ENCODE peak calls at places on chromosomes 12 and 14, in seven cellular contexts. One of them, this sample, is unnamed.

GRCh38 chr14:89702151-89702936 is 252.2 kb downstream of the EFCAB11 start:
- DNase-seq in CD8-positive, alpha-beta memory T cell: no peak
- DNase-seq in H7: no peak
- DNase-seq in bronchial epithelial cell: peak; percentile 7
- DNase-seq in PC-3: no peak
- DNase-seq in NT2/D1: no peak
- DNase-seq in endodermal cell: no peak
- DNase-seq in this sample: no peak

GRCh38 chr12:50509009-50509663 is 4.4 kb downstream of the DIP2B start:
- DNase-seq in CD8-positive, alpha-beta memory T cell: no peak
- DNase-seq in H7: no peak
- DNase-seq in bronchial epithelial cell: peak; percentile 20
- DNase-seq in PC-3: peak; percentile 62
- DNase-seq in NT2/D1: no peak
- DNase-seq in endodermal cell: no peak
- DNase-seq in this sample: no peak

GRCh38 chr12:108312885-108313203 is 26.3 kb downstream of the CMKLR1 start:
- DNase-seq in CD8-positive, alpha-beta memory T cell: peak; percentile 12
- DNase-seq in H7: no peak
- DNase-seq in bronchial epithelial cell: no peak
- DNase-seq in PC-3: no peak
- DNase-seq in NT2/D1: no peak
- DNase-seq in endodermal cell: no peak
- DNase-seq in this sample: no peak

GRCh38 chr12:22100952-22101748 is 55.1 kb downstream of the CMAS start:
- DNase-seq in CD8-positive, alpha-beta memory T cell: peak; percentile 61
- DNase-seq in H7: peak; percentile 38
- DNase-seq in bronchial epithelial cell: peak; percentile 72
- DNase-seq in PC-3: peak; percentile 46
- DNase-seq in NT2/D1: peak; percentile 90
- DNase-seq in endodermal cell: peak; percentile 89
- DNase-seq in this sample: peak; percentile 9

GRCh38 chr14:75254381-75254821 is 24.2 kb upstream of the FOS start:
- DNase-seq in CD8-positive, alpha-beta memory T cell: no peak
- DNase-seq in H7: no peak
- DNase-seq in bronchial epithelial cell: peak; percentile 98
- DNase-seq in PC-3: peak; percentile 21
- DNase-seq in NT2/D1: no peak
- DNase-seq in endodermal cell: no peak
- DNase-seq in this sample: no peak

GRCh38 chr12:2613674-2614073 is 181.1 kb upstream of the FKBP4 start:
- DNase-seq in CD8-positive, alpha-beta memory T cell: no peak
- DNase-seq in H7: no peak
- DNase-seq in bronchial epithelial cell: peak; percentile 73
- DNase-seq in PC-3: peak; percentile 72
- DNase-seq in NT2/D1: no peak
- DNase-seq in endodermal cell: no peak
- DNase-seq in this sample: peak; percentile 83

GRCh38 chr14:81710232-81710845 is 176.7 kb upstream of the SEL1L start:
- DNase-seq in CD8-positive, alpha-beta memory T cell: no peak
- DNase-seq in H7: no peak
- DNase-seq in bronchial epithelial cell: peak; percentile 55
- DNase-seq in PC-3: peak; percentile 55
- DNase-seq in NT2/D1: peak; percentile 16
- DNase-seq in endodermal cell: peak; percentile 65
- DNase-seq in this sample: peak; percentile 1

GRCh38 chr12:50533971-50534370 is 29.2 kb downstream of the DIP2B start:
- DNase-seq in CD8-positive, alpha-beta memory T cell: no peak
- DNase-seq in H7: no peak
- DNase-seq in bronchial epithelial cell: no peak
- DNase-seq in PC-3: peak; percentile 38
- DNase-seq in NT2/D1: no peak
- DNase-seq in endodermal cell: no peak
- DNase-seq in this sample: no peak

GRCh38 chr12:95642583-95642982 is 91.3 kb upstream of the USP44 start:
- DNase-seq in CD8-positive, alpha-beta memory T cell: no peak
- DNase-seq in H7: no peak
- DNase-seq in bronchial epithelial cell: no peak
- DNase-seq in PC-3: peak; percentile 16
- DNase-seq in NT2/D1: no peak
- DNase-seq in endodermal cell: no peak
- DNase-seq in this sample: no peak

GRCh38 chr14:63297387-63297786 is 21.3 kb downstream of the GPHB5 start:
- DNase-seq in CD8-positive, alpha-beta memory T cell: no peak
- DNase-seq in H7: no peak
- DNase-seq in bronchial epithelial cell: peak; percentile 18
- DNase-seq in PC-3: no peak
- DNase-seq in NT2/D1: no peak
- DNase-seq in endodermal cell: no peak
- DNase-seq in this sample: no peak

GRCh38 chr12:56034586-56035332 is 7.0 kb upstream of the RPS26 start:
- DNase-seq in CD8-positive, alpha-beta memory T cell: no peak
- DNase-seq in H7: no peak
- DNase-seq in bronchial epithelial cell: no peak
- DNase-seq in PC-3: no peak
- DNase-seq in NT2/D1: no peak
- DNase-seq in endodermal cell: no peak
- DNase-seq in this sample: no peak
- H3K36me3 ChIP-seq in CD8-positive, alpha-beta memory T cell: peaks cover 9% of the 10 kb centered on the region
- H3K36me3 ChIP-seq in H7: peaks cover 20% of the 10 kb centered on the region
- H3K36me3 ChIP-seq in bronchial epithelial cell: no peaks in the 10 kb centered on the region
- H3K36me3 ChIP-seq in PC-3: no peaks in the 10 kb centered on the region
- H3K36me3 ChIP-seq in NT2/D1: peaks cover 41% of the 10 kb centered on the region
- H3K36me3 ChIP-seq in endodermal cell: peaks cover 24% of the 10 kb centered on the region
- H3K36me3 ChIP-seq in this sample: no peaks in the 10 kb centered on the region

GRCh38 chr14:21252149-21252548 is 17.1 kb downstream of the HNRNPC start:
- DNase-seq in CD8-positive, alpha-beta memory T cell: no peak
- DNase-seq in H7: no peak
- DNase-seq in bronchial epithelial cell: no peak
- DNase-seq in PC-3: no peak
- DNase-seq in NT2/D1: no peak
- DNase-seq in endodermal cell: no peak
- DNase-seq in this sample: no peak
- H3K36me3 ChIP-seq in CD8-positive, alpha-beta memory T cell: peaks cover 36% of the 10 kb centered on the region
- H3K36me3 ChIP-seq in H7: peaks cover 21% of the 10 kb centered on the region
- H3K36me3 ChIP-seq in bronchial epithelial cell: peaks cover 19% of the 10 kb centered on the region
- H3K36me3 ChIP-seq in PC-3: peaks cover 82% of the 10 kb centered on the region
- H3K36me3 ChIP-seq in NT2/D1: peaks cover 87% of the 10 kb centered on the region
- H3K36me3 ChIP-seq in endodermal cell: peaks cover 96% of the 10 kb centered on the region
- H3K36me3 ChIP-seq in this sample: no peaks in the 10 kb centered on the region

GRCh38 chr12:674272-674781 is 11.1 kb upstream of the NINJ2 start:
- DNase-seq in CD8-positive, alpha-beta memory T cell: peak; percentile 85
- DNase-seq in H7: no peak
- DNase-seq in bronchial epithelial cell: peak; percentile 38
- DNase-seq in PC-3: peak; percentile 5
- DNase-seq in NT2/D1: no peak
- DNase-seq in endodermal cell: peak; percentile 23
- DNase-seq in this sample: no peak
- H3K36me3 ChIP-seq in CD8-positive, alpha-beta memory T cell: no peaks in the 10 kb centered on the region
- H3K36me3 ChIP-seq in H7: no peaks in the 10 kb centered on the region
- H3K36me3 ChIP-seq in bronchial epithelial cell: no peaks in the 10 kb centered on the region
- H3K36me3 ChIP-seq in PC-3: no peaks in the 10 kb centered on the region
- H3K36me3 ChIP-seq in NT2/D1: no peaks in the 10 kb centered on the region
- H3K36me3 ChIP-seq in endodermal cell: no peaks in the 10 kb centered on the region
- H3K36me3 ChIP-seq in this sample: no peaks in the 10 kb centered on the region

GRCh38 chr14:72958548-72958947 is 32.3 kb downstream of the DCAF4 start:
- DNase-seq in CD8-positive, alpha-beta memory T cell: no peak
- DNase-seq in H7: no peak
- DNase-seq in bronchial epithelial cell: no peak
- DNase-seq in PC-3: no peak
- DNase-seq in NT2/D1: no peak
- DNase-seq in endodermal cell: no peak
- DNase-seq in this sample: no peak
- H3K36me3 ChIP-seq in CD8-positive, alpha-beta memory T cell: peaks cover 12% of the 10 kb centered on the region
- H3K36me3 ChIP-seq in H7: peaks cover 8% of the 10 kb centered on the region
- H3K36me3 ChIP-seq in bronchial epithelial cell: peaks cover 15% of the 10 kb centered on the region
- H3K36me3 ChIP-seq in PC-3: peaks cover 50% of the 10 kb centered on the region
- H3K36me3 ChIP-seq in NT2/D1: peaks cover 63% of the 10 kb centered on the region
- H3K36me3 ChIP-seq in endodermal cell: peaks cover 39% of the 10 kb centered on the region
- H3K36me3 ChIP-seq in this sample: peaks cover 4% of the 10 kb centered on the region

GRCh38 chr12:7210642-7211151 is 21.2 kb downstream of the PEX5 start:
- DNase-seq in CD8-positive, alpha-beta memory T cell: no peak
- DNase-seq in H7: no peak
- DNase-seq in bronchial epithelial cell: no peak
- DNase-seq in PC-3: no peak
- DNase-seq in NT2/D1: no peak
- DNase-seq in endodermal cell: no peak
- DNase-seq in this sample: no peak
- H3K36me3 ChIP-seq in CD8-positive, alpha-beta memory T cell: peaks cover 25% of the 10 kb centered on the region
- H3K36me3 ChIP-seq in H7: peaks cover 37% of the 10 kb centered on the region
- H3K36me3 ChIP-seq in bronchial epithelial cell: peaks cover 25% of the 10 kb centered on the region
- H3K36me3 ChIP-seq in PC-3: peaks cover 30% of the 10 kb centered on the region
- H3K36me3 ChIP-seq in NT2/D1: peaks cover 59% of the 10 kb centered on the region
- H3K36me3 ChIP-seq in endodermal cell: peaks cover 70% of the 10 kb centered on the region
- H3K36me3 ChIP-seq in this sample: peaks cover 3% of the 10 kb centered on the region